ENCODE peak calls at places on chromosomes 5 and 9, in eight cellular contexts. H is Right ventricle myocardium superior, S is HTR-8/SVneo, W is kidney, Q is ACHN, B is T follicular helper cell, D is RWPE2, G is mucosa of gallbladder. E is an unnamed sample.

GRCh38 chr5:180358694-180359093 is 5.6 kb upstream of the GFPT2 start:
- DNase-seq in W (no peak), Q (no peak), B (no peak), D (no peak), G (no peak), H (no peak), S (no peak), E (no peak)

GRCh38 chr9:121267689-121268597 is at the start of gene GSN:
- DNase-seq in B (peak), D (no peak), S (no peak), W (peak), Q (peak), G (peak), H (peak), E (peak)

GRCh38 chr9:117526674-117527073 is 111.8 kb upstream of the ASTN2 start:
- DNase-seq in B (no peak), H (no peak), W (no peak), S (no peak), D (no peak), Q (no peak), G (no peak), E (no peak)

GRCh38 chr5:38519476-38519875 is 37.0 kb downstream of the LIFR start:
- DNase-seq in Q (no peak), D (no peak), W (no peak), H (no peak), G (no peak), S (no peak), B (no peak), E (no peak)

GRCh38 chr5:125798311-125798710 is 624.9 kb upstream of the GRAMD2B start:
- DNase-seq in B (no peak), Q (peak), H (no peak), G (no peak), S (peak), D (no peak), W (no peak), E (no peak)

GRCh38 chr5:37075399-37075950 is 173.7 kb downstream of the CPLANE1 start:
- DNase-seq in D (no peak), W (no peak), G (no peak), S (no peak), H (no peak), B (no peak), Q (no peak), E (no peak)

GRCh38 chr5:102295534-102296228 is 403 bp downstream of the SLCO4C1 start:
- DNase-seq in H (peak), Q (peak), B (no peak), S (no peak), W (peak), G (no peak), D (no peak), E (peak)

GRCh38 chr5:28313543-28314334 is 1275.4 kb upstream of the CDH9 start:
- DNase-seq in G (no peak), H (no peak), D (no peak), S (peak), B (no peak), W (no peak), Q (no peak), E (no peak)

GRCh38 chr5:10541247-10541646 is 22.6 kb upstream of the ANKRD33B start:
- DNase-seq in D (peak), G (no peak), S (no peak), H (no peak), W (peak), B (no peak), Q (no peak), E (no peak)

GRCh38 chr9:9790216-9790872 is 822.5 kb downstream of the PTPRD start:
- DNase-seq in B (no peak), W (no peak), G (peak), D (no peak), Q (peak), H (no peak), S (no peak), E (peak)

GRCh38 chr5:142253938-142254895 is 70.6 kb downstream of the SPRY4 start:
- DNase-seq in Q (no peak), S (no peak), G (no peak), B (no peak), D (no peak), W (no peak), H (no peak), E (no peak)

GRCh38 chr9:35793461-35793860 is 2.1 kb downstream of the NPR2 start:
- DNase-seq in Q (no peak), S (no peak), B (no peak), G (no peak), H (no peak), W (no peak), D (no peak), E (no peak)

GRCh38 chr5:89287964-89288363 is 405.0 kb upstream of the MEF2C start:
- DNase-seq in B (no peak), S (no peak), G (no peak), W (no peak), H (no peak), D (no peak), Q (no peak), E (no peak)

GRCh38 chr5:68406344-68406743 is 190.8 kb downstream of the PIK3R1 start:
- DNase-seq in S (no peak), G (no peak), B (no peak), D (no peak), Q (no peak), H (no peak), W (no peak), E (no peak)

GRCh38 chr9:107177857-107178256 is 105.2 kb upstream of the RAD23B start:
- DNase-seq in B (no peak), H (no peak), Q (no peak), S (no peak), W (no peak), D (no peak), G (no peak), E (no peak)

GRCh38 chr5:132263548-132264261 is 6.2 kb downstream of the PDLIM4 start:
- DNase-seq in D (peak), H (no peak), Q (peak), G (no peak), B (no peak), S (peak), W (peak), E (no peak)

GRCh38 chr5:38423536-38424178 is 132.8 kb downstream of the LIFR start:
- DNase-seq in W (no peak), S (no peak), Q (no peak), H (no peak), D (no peak), G (no peak), B (no peak), E (no peak)

GRCh38 chr5:39116347-39116899 is 42.2 kb upstream of the RICTOR start:
- DNase-seq in B (no peak), S (no peak), H (no peak), G (no peak), Q (no peak), W (no peak), D (no peak), E (no peak)

GRCh38 chr5:119582987-119583386 is 46.4 kb upstream of the FAM170A start:
- DNase-seq in S (no peak), W (no peak), H (no peak), Q (no peak), G (no peak), B (no peak), D (no peak), E (no peak)

GRCh38 chr5:161544350-161544765 is 2.2 kb downstream of the GABRB2 start:
- DNase-seq in S (no peak), B (no peak), D (no peak), W (no peak), Q (peak), G (no peak), H (peak), E (peak)

E was measured in body of pancreas.